ENCODE peak calls at places on chromosomes 13 and 19, in five cellular contexts. D is AG04450, Z is body of pancreas, U is fibroblast of pulmonary artery, C is fibroblast of lung. R is an unnamed sample.

GRCh38 chr13:113122571-113123225 is at the start of gene F10:
- DNase-seq in D (peak; percentile 39), Z (peak; percentile 51), U (peak; percentile 67), C (peak; percentile 74), R (peak; percentile 75)

GRCh38 chr13:23928985-23929384 is 31.7 kb upstream of the C1QTNF9B start:
- DNase-seq in D (peak; percentile 42), Z (no peak), U (peak; percentile 71), C (peak; percentile 63), R (peak; percentile 90)

GRCh38 chr19:48858984-48859710 is 9.3 kb downstream of the PLEKHA4 start:
- DNase-seq in D (no peak), Z (peak; percentile 76), U (no peak), C (no peak), R (no peak)

GRCh38 chr19:9075064-9075964 is 11.5 kb upstream of the OR1M1 start:
- DNase-seq in D (peak; percentile 39), Z (peak; percentile 70), U (peak; percentile 98), C (peak; percentile 92), R (peak; percentile 83)

GRCh38 chr19:22634450-22634827 is 315 bp downstream of the ZNF492 start:
- DNase-seq in D (no peak), Z (no peak), U (no peak), C (no peak), R (no peak)

GRCh38 chr13:108621421-108621820 is 8.0 kb upstream of the MYO16 start:
- DNase-seq in D (no peak), Z (no peak), U (no peak), C (no peak), R (no peak)

GRCh38 chr13:79060216-79060615 is 345.8 kb downstream of the RBM26 start:
- DNase-seq in D (no peak), Z (no peak), U (no peak), C (no peak), R (no peak)

GRCh38 chr19:5563941-5564612 is 3.7 kb downstream of the TINCR start:
- DNase-seq in D (no peak), Z (no peak), U (peak; percentile 23), C (no peak), R (peak; percentile 37)

GRCh38 chr13:59906413-59907027 is 257.2 kb downstream of the DIAPH3 start:
- DNase-seq in D (peak; percentile 8), Z (no peak), U (peak; percentile 72), C (peak; percentile 76), R (peak; percentile 58)

GRCh38 chr19:28710278-28710677 is 502.7 kb downstream of the UQCRFS1 start:
- DNase-seq in D (peak; percentile 20), Z (no peak), U (peak; percentile 81), C (peak; percentile 81), R (peak; percentile 67)

GRCh38 chr13:42538996-42539395 is 35.0 kb upstream of the TNFSF11 start:
- DNase-seq in D (no peak), Z (no peak), U (no peak), C (no peak), R (no peak)

GRCh38 chr19:51694318-51695085 is 1.4 kb downstream of the SPACA6 start:
- DNase-seq in D (no peak), Z (no peak), U (no peak), C (no peak), R (no peak)

GRCh38 chr13:33280550-33280905 is 5.0 kb downstream of the STARD13 start:
- DNase-seq in D (no peak), Z (no peak), U (no peak), C (no peak), R (no peak)

GRCh38 chr19:48878219-48879024 is 6.2 kb downstream of the PPP1R15A start:
- DNase-seq in D (no peak), Z (no peak), U (peak; percentile 95), C (peak; percentile 63), R (peak; percentile 41)

GRCh38 chr13:43261018-43261417 is 237.6 kb downstream of the DNAJC15 start:
- DNase-seq in D (peak; percentile 48), Z (no peak), U (peak; percentile 55), C (peak; percentile 65), R (peak; percentile 90)

GRCh38 chr13:68099616-68100015 is 869.5 kb upstream of the PCDH9 start:
- DNase-seq in D (peak; percentile 13), Z (no peak), U (peak; percentile 33), C (peak; percentile 77), R (peak; percentile 17)

GRCh38 chr13:50162567-50162966 is 147.3 kb downstream of the KCNRG start:
- DNase-seq in D (no peak), Z (no peak), U (no peak), C (no peak), R (no peak)

GRCh38 chr19:35350591-35350990 is 2.9 kb downstream of the FFAR1 start:
- DNase-seq in D (no peak), Z (no peak), U (no peak), C (no peak), R (no peak)

GRCh38 chr19:34588249-34588648 is 88.7 kb downstream of the SCGB2B2 start:
- DNase-seq in D (no peak), Z (no peak), U (no peak), C (no peak), R (no peak)

GRCh38 chr13:100442095-100442832 is 146.3 kb downstream of the GGACT start:
- DNase-seq in D (no peak), Z (no peak), U (no peak), C (no peak), R (no peak)

GRCh38 chr13:100660761-100661160 is 13.8 kb downstream of the TMTC4 start:
- DNase-seq in D (no peak), Z (no peak), U (no peak), C (no peak), R (no peak)

GRCh38 chr13:23461544-23461943 is 28.0 kb upstream of the SACS start:
- DNase-seq in D (no peak), Z (no peak), U (no peak), C (no peak), R (no peak)

GRCh38 chr13:84303035-84303434 is 420.8 kb upstream of the SLITRK1 start:
- DNase-seq in D (no peak), Z (no peak), U (no peak), C (no peak), R (no peak)

GRCh38 chr19:15431396-15432017 is 12.7 kb upstream of the AKAP8L start:
- DNase-seq in D (no peak), Z (no peak), U (no peak), C (no peak), R (no peak)

GRCh38 chr19:54630784-54631183 is 500 bp downstream of the LILRB1 start:
- DNase-seq in D (no peak), Z (no peak), U (no peak), C (no peak), R (no peak)

GRCh38 chr19:47363758-47364529 is 14.8 kb downstream of the DHX34 start:
- DNase-seq in D (no peak), Z (no peak), U (peak; percentile 72), C (peak; percentile 48), R (peak; percentile 65)

GRCh38 chr19:14731200-14731599 is 41.4 kb downstream of the ZNF333 start:
- DNase-seq in D (no peak), Z (no peak), U (no peak), C (no peak), R (no peak)

R was measured in IMR-90.